ENCODE peak calls at places on chromosomes 1 and 21, in six cellular contexts. R is SK-N-DZ; Q is cardiac fibroblast; F is stimulated activated CD4-positive, alpha-beta T cell treated with anti-CD3 and anti-CD28 coated beads, Interleukin-2, amount 100 ng/mL, for 4 hours; U is epithelial cell of esophagus; W is amniotic stem cell. X is an unnamed sample.

GRCh38 chr1:110309139-110309538 is 30.0 kb upstream of the RBM15 start:
- DNase-seq in R (peak; percentile 22), Q (peak; percentile 26), F (no peak), U (peak; percentile 50), W (no peak), X (peak; percentile 72)

GRCh38 chr1:225498539-225499135 is 70.8 kb upstream of the LBR start:
- DNase-seq in R (no peak), Q (peak; percentile 71), F (no peak), U (no peak), W (no peak), X (no peak)

GRCh38 chr1:154607748-154608521 is at the start of gene ADAR:
- DNase-seq in R (peak; percentile 68), Q (peak; percentile 99), F (peak; percentile 93), U (peak; percentile 97), W (peak; percentile 92), X (peak; percentile 99)

GRCh38 chr1:64864018-64864945 is 102.1 kb downstream of the JAK1 start:
- DNase-seq in R (no peak), Q (peak; percentile 41), F (no peak), U (peak; percentile 83), W (no peak), X (peak; percentile 29)

GRCh38 chr21:31273278-31273677 is 70.8 kb downstream of the TIAM1 start:
- DNase-seq in R (no peak), Q (no peak), F (no peak), U (no peak), W (no peak), X (no peak)

GRCh38 chr21:45282283-45283018 is 5.2 kb downstream of the POFUT2 start:
- DNase-seq in R (no peak), Q (no peak), F (no peak), U (no peak), W (no peak), X (no peak)

GRCh38 chr1:172286629-172287076 is 133.8 kb upstream of the C1orf105 start:
- DNase-seq in R (no peak), Q (peak; percentile 89), F (no peak), U (peak; percentile 57), W (no peak), X (peak; percentile 67)

GRCh38 chr21:45550552-45551210 is 8.4 kb upstream of the SLC19A1 start:
- DNase-seq in R (no peak), Q (no peak), F (no peak), U (no peak), W (no peak), X (no peak)

GRCh38 chr1:47688631-47689296 is 250.9 kb downstream of the FOXD2 start:
- DNase-seq in R (no peak), Q (no peak), F (no peak), U (no peak), W (no peak), X (no peak)

GRCh38 chr1:230218667-230219066 is 151.6 kb downstream of the GALNT2 start:
- DNase-seq in R (no peak), Q (no peak), F (no peak), U (no peak), W (no peak), X (no peak)

GRCh38 chr1:150168960-150169565 is 19.3 kb downstream of the PLEKHO1 start:
- DNase-seq in R (peak; percentile 73), Q (peak; percentile 71), F (peak; percentile 20), U (peak; percentile 68), W (peak; percentile 25), X (peak; percentile 80)

GRCh38 chr1:47229031-47229831 is 2.8 kb downstream of the TAL1 start:
- DNase-seq in R (no peak), Q (no peak), F (no peak), U (no peak), W (no peak), X (no peak)

GRCh38 chr1:58927026-58927721 is 143.3 kb upstream of the JUN start:
- DNase-seq in R (no peak), Q (no peak), F (no peak), U (peak; percentile 80), W (no peak), X (no peak)

GRCh38 chr21:38352536-38353219 is 95.9 kb downstream of the KCNJ15 start:
- DNase-seq in R (peak; percentile 26), Q (peak; percentile 83), F (peak; percentile 16), U (peak; percentile 79), W (peak; percentile 59), X (peak; percentile 81)

GRCh38 chr1:110171134-110171733 is 20.9 kb downstream of the SLC6A17 start:
- DNase-seq in R (peak; percentile 66), Q (no peak), F (no peak), U (no peak), W (no peak), X (no peak)

GRCh38 chr1:92484472-92485373 is 2.0 kb downstream of the GFI1 start:
- DNase-seq in R (peak; percentile 33), Q (no peak), F (peak; percentile 71), U (no peak), W (no peak), X (peak; percentile 37)

X was measured in ELR.